ENCODE peak calls at places on chromosomes 16 and 17, in five cellular contexts. K, A, J, X and Y are unnamed samples.

GRCh38 chr17:79109584-79109983 is 35.0 kb downstream of the ENGASE start:
- DNase-seq in J (no peak), K (no peak), A (peak; percentile 79), X (no peak), Y (no peak)

GRCh38 chr16:46857261-46857962 is 26.4 kb upstream of the C16orf87 start:
- DNase-seq in K (no peak), J (peak; percentile 27), A (peak; percentile 63), X (peak; percentile 65), Y (no peak)

GRCh38 chr17:79027274-79027924 is 3.4 kb downstream of the C1QTNF1 start:
- DNase-seq in A (peak; percentile 90), X (peak; percentile 94), K (no peak), J (peak; percentile 40), Y (no peak)

GRCh38 chr16:24689128-24689527 is 40.3 kb upstream of the TNRC6A start:
- DNase-seq in X (peak; percentile 53), J (no peak), A (peak; percentile 64), K (no peak), Y (peak; percentile 7)

GRCh38 chr17:45310380-45311324 is 6.2 kb downstream of the MAP3K14 start:
- DNase-seq in K (no peak), A (no peak), X (no peak), J (no peak), Y (peak; percentile 67)

GRCh38 chr17:76710863-76711611 is at the start of gene MXRA7:
- DNase-seq in A (peak; percentile 97), J (peak; percentile 93), X (no peak), K (no peak), Y (no peak)

GRCh38 chr17:32870969-32871368 is 6.0 kb downstream of the MYO1D start:
- DNase-seq in A (no peak), X (no peak), K (no peak), J (no peak), Y (no peak)

GRCh38 chr17:83179378-83179777 is 100.0 kb downstream of the METRNL start:
- DNase-seq in A (no peak), J (no peak), K (no peak), X (no peak), Y (no peak)

GRCh38 chr17:81242421-81243332 is 3.6 kb downstream of the NDUFAF8 start:
- DNase-seq in K (no peak), A (no peak), X (no peak), J (no peak), Y (no peak)

GRCh38 chr16:84628226-84628731 is 10.4 kb upstream of the COTL1 start:
- DNase-seq in K (no peak), A (no peak), J (no peak), X (no peak), Y (no peak)

GRCh38 chr17:78890111-78890897 is 12.7 kb downstream of the CEP295NL start:
- DNase-seq in X (no peak), A (no peak), K (no peak), J (no peak), Y (peak; percentile 92)

DNA sequence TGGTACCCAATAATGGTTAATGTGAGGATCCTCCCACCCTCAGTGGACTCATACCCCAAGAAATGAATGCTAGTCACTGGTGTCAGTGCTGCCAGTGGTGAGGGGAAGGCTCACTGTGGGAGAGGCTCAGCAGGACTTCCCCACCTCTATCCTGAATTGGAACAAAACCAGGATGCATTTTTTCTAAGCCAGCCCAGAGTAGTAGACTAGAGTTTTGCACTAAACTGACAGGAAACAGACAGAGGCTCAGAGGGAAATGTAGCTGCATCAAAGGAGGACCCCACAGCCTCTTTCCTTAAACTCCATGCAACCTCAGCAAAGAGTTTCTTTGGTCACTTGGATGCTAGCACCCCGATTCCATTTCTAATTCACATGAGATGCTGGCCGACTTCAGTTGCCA is 10.6 kb upstream of the SKAP1 start:
- DNase-seq in K (no peak), A (no peak), J (no peak), X (no peak), Y (no peak)
- TF ChIP-seq REST in K (no peak), A (no peak), J (no peak), X (no peak), Y (no peak)

GRCh38 chr17:42509409-42509808 is 26.6 kb upstream of the NAGLU start:
- DNase-seq in X (no peak), J (no peak), A (no peak), K (no peak), Y (no peak)
- TF ChIP-seq GABPA in X (no peak), J (no peak), A (no peak), K (no peak), Y (no peak)

GRCh38 chr17:1201132-1201702 is 21.4 kb upstream of the ABR start:
- DNase-seq in J (no peak), K (no peak), A (no peak), X (no peak), Y (no peak)
- TF ChIP-seq REST in J (no peak), K (no peak), A (no peak), X (no peak), Y (no peak)

GRCh38 chr16:25834101-25834500 is 142.3 kb downstream of the HS3ST4 start:
- DNase-seq in K (no peak), J (no peak), X (no peak), A (no peak), Y (no peak)

GRCh38 chr16:25841776-25842175 is 150.0 kb downstream of the HS3ST4 start:
- DNase-seq in X (no peak), A (no peak), J (no peak), K (no peak), Y (no peak)

DNA sequence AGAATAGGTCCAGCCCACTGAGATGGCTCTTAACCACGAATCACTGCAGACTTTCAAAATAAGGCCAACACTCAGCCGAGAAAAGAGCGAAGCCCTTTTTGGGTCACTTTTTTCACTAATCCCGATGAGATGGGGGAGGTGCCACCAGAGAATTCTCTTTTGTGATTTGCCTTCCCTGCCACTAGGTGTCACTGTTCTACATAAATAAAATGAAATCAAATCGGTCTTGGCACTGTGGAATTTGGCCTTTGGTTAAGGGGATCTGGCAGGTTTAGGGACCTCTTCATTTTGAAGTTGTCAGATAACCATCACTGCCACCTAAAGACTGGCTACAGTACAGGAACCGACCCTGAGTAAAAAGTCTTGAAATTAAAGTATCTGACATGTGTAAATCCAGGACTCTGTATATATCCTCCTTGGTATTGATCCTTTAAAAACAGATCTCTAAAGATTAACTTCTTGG is 147.0 kb downstream of the HS3ST4 start:
- DNase-seq in K (peak; percentile 11), A (peak; percentile 34), J (peak; percentile 51), X (peak; percentile 69), Y (no peak)
- TF ChIP-seq GABPA in K (no peak), A (no peak), J (no peak), X (no peak), Y (no peak)

GRCh38 chr17:43766413-43767052 is 7.9 kb upstream of the SOST start:
- DNase-seq in X (peak; percentile 58), A (peak; percentile 74), K (no peak), J (peak; percentile 64), Y (no peak)
- TF ChIP-seq REST in X (no peak), A (no peak), K (no peak), J (no peak), Y (no peak)